ENCODE peak calls at places on chromosomes 3 and 15, in five cellular contexts. One of them, this sample, is unnamed.

GRCh38 chr3:72961766-72962165 is 34.8 kb upstream of the PPP4R2 start:
- DNase-seq in HT-29: no peak
- DNase-seq in HEK293T: no peak
- DNase-seq in NB4: no peak
- DNase-seq in ovary: no peak
- DNase-seq in this sample: no peak

GRCh38 chr3:85162905-85163304 is 204.1 kb downstream of the CADM2 start:
- DNase-seq in HT-29: no peak
- DNase-seq in ovary: no peak
- DNase-seq in HEK293T: no peak
- DNase-seq in NB4: no peak
- DNase-seq in this sample: no peak

GRCh38 chr3:23330568-23330967 is 127.4 kb downstream of the UBE2E2 start:
- DNase-seq in HEK293T: no peak
- DNase-seq in NB4: no peak
- DNase-seq in HT-29: no peak
- DNase-seq in ovary: no peak
- DNase-seq in this sample: no peak

GRCh38 chr15:90422043-90422442 is 34.0 kb downstream of the IQGAP1 start:
- DNase-seq in HT-29: no peak
- DNase-seq in ovary: no peak
- DNase-seq in NB4: no peak
- DNase-seq in HEK293T: no peak
- DNase-seq in this sample: no peak

GRCh38 chr3:25911525-25912295 is 121.8 kb downstream of the OXSM start:
- DNase-seq in NB4: peak
- DNase-seq in HEK293T: no peak
- DNase-seq in ovary: no peak
- DNase-seq in HT-29: no peak
- DNase-seq in this sample: no peak

GRCh38 chr15:91894606-91895005 is 41.1 kb downstream of the SLCO3A1 start:
- DNase-seq in NB4: no peak
- DNase-seq in HEK293T: no peak
- DNase-seq in HT-29: no peak
- DNase-seq in ovary: no peak
- DNase-seq in this sample: no peak

GRCh38 chr15:35912196-35912595 is 366.2 kb upstream of the DPH6 start:
- DNase-seq in ovary: no peak
- DNase-seq in NB4: no peak
- DNase-seq in HEK293T: no peak
- DNase-seq in HT-29: no peak
- DNase-seq in this sample: no peak

GRCh38 chr3:160474416-160474838 is 24.8 kb upstream of the TRIM59 start:
- DNase-seq in HT-29: no peak
- DNase-seq in HEK293T: no peak
- DNase-seq in NB4: no peak
- DNase-seq in ovary: no peak
- DNase-seq in this sample: no peak

GRCh38 chr3:155646554-155647189 is 98.2 kb downstream of the PLCH1 start:
- DNase-seq in HT-29: no peak
- DNase-seq in HEK293T: no peak
- DNase-seq in NB4: no peak
- DNase-seq in ovary: no peak
- DNase-seq in this sample: no peak

GRCh38 chr3:129663045-129663446 is 56.6 kb upstream of the PLXND1 start:
- DNase-seq in HT-29: peak
- DNase-seq in ovary: no peak
- DNase-seq in HEK293T: no peak
- DNase-seq in NB4: no peak
- DNase-seq in this sample: no peak

GRCh38 chr3:120410541-120410940 is 40.3 kb downstream of the FSTL1 start:
- DNase-seq in NB4: no peak
- DNase-seq in HEK293T: no peak
- DNase-seq in HT-29: no peak
- DNase-seq in ovary: no peak
- DNase-seq in this sample: no peak

GRCh38 chr15:41790756-41791546 is 16.7 kb downstream of the MAPKBP1 start:
- DNase-seq in HT-29: peak
- DNase-seq in HEK293T: no peak
- DNase-seq in ovary: no peak
- DNase-seq in NB4: peak
- DNase-seq in this sample: no peak

GRCh38 chr3:67453628-67454027 is 200.8 kb downstream of the SUCLG2 start:
- DNase-seq in HT-29: no peak
- DNase-seq in NB4: no peak
- DNase-seq in ovary: no peak
- DNase-seq in HEK293T: no peak
- DNase-seq in this sample: no peak

GRCh38 chr3:182726258-182727142 is 66.8 kb upstream of the ATP11B start:
- DNase-seq in NB4: no peak
- DNase-seq in HT-29: no peak
- DNase-seq in ovary: no peak
- DNase-seq in HEK293T: no peak
- DNase-seq in this sample: no peak

GRCh38 chr15:62928996-62929350 is 113.6 kb upstream of the TPM1 start:
- DNase-seq in HT-29: no peak
- DNase-seq in ovary: no peak
- DNase-seq in HEK293T: no peak
- DNase-seq in NB4: no peak
- DNase-seq in this sample: no peak

GRCh38 chr3:187968883-187969580 is 184.9 kb upstream of the LPP start:
- DNase-seq in HT-29: peak
- DNase-seq in HEK293T: no peak
- DNase-seq in NB4: peak
- DNase-seq in ovary: no peak
- DNase-seq in this sample: no peak

GRCh38 chr3:24363242-24363641 is 131.4 kb downstream of the THRB start:
- DNase-seq in ovary: no peak
- DNase-seq in HT-29: peak
- DNase-seq in NB4: peak
- DNase-seq in HEK293T: no peak
- DNase-seq in this sample: no peak

GRCh38 chr15:71518661-71519060 is 291.7 kb upstream of the NR2E3 start:
- DNase-seq in HT-29: no peak
- DNase-seq in ovary: no peak
- DNase-seq in HEK293T: no peak
- DNase-seq in NB4: no peak
- DNase-seq in this sample: no peak

GRCh38 chr3:10157015-10157414 is 7.7 kb upstream of the IRAK2 start:
- DNase-seq in NB4: no peak
- DNase-seq in ovary: no peak
- DNase-seq in HT-29: no peak
- DNase-seq in HEK293T: no peak
- DNase-seq in this sample: no peak

GRCh38 chr15:55868707-55869106 is 124.7 kb downstream of the NEDD4 start:
- DNase-seq in HT-29: no peak
- DNase-seq in ovary: no peak
- DNase-seq in NB4: no peak
- DNase-seq in HEK293T: no peak
- DNase-seq in this sample: no peak

GRCh38 chr3:51538115-51538458 is 432 bp upstream of the RAD54L2 start:
- DNase-seq in NB4: peak
- DNase-seq in ovary: no peak
- DNase-seq in HEK293T: peak
- DNase-seq in HT-29: no peak
- DNase-seq in this sample: no peak

GRCh38 chr3:120081719-120082118 is 12.5 kb downstream of the GSK3B start:
- DNase-seq in HEK293T: no peak
- DNase-seq in ovary: no peak
- DNase-seq in NB4: no peak
- DNase-seq in HT-29: no peak
- DNase-seq in this sample: no peak

GRCh38 chr3:194561306-194561974 is 71.8 kb downstream of the TMEM44 start:
- DNase-seq in NB4: no peak
- DNase-seq in ovary: no peak
- DNase-seq in HEK293T: no peak
- DNase-seq in HT-29: peak
- DNase-seq in this sample: no peak

GRCh38 chr15:25182098-25182478 is 227.3 kb downstream of the SNRPN start:
- DNase-seq in HT-29: no peak
- DNase-seq in NB4: no peak
- DNase-seq in ovary: no peak
- DNase-seq in HEK293T: no peak
- DNase-seq in this sample: no peak

GRCh38 chr15:90751300-90751825 is 34.2 kb downstream of the BLM start:
- DNase-seq in HEK293T: no peak
- DNase-seq in HT-29: no peak
- DNase-seq in ovary: no peak
- DNase-seq in NB4: no peak
- DNase-seq in this sample: no peak

GRCh38 chr3:156483961-156484787 is 70.7 kb downstream of the SSR3 start:
- DNase-seq in ovary: no peak
- DNase-seq in NB4: peak
- DNase-seq in HEK293T: no peak
- DNase-seq in HT-29: peak
- DNase-seq in this sample: peak

GRCh38 chr3:170421147-170421641 is 2.5 kb downstream of the CLDN11 start:
- DNase-seq in HEK293T: no peak
- DNase-seq in ovary: peak
- DNase-seq in NB4: no peak
- DNase-seq in HT-29: no peak
- DNase-seq in this sample: no peak

GRCh38 chr3:134018850-134019249 is 10.9 kb downstream of the SLCO2A1 start:
- DNase-seq in HEK293T: no peak
- DNase-seq in HT-29: no peak
- DNase-seq in ovary: no peak
- DNase-seq in NB4: no peak
- DNase-seq in this sample: no peak

GRCh38 chr15:101610628-101611000 is 41.6 kb downstream of the TM2D3 start:
- DNase-seq in NB4: no peak
- DNase-seq in HEK293T: no peak
- DNase-seq in ovary: no peak
- DNase-seq in HT-29: no peak
- DNase-seq in this sample: no peak

GRCh38 chr3:113794526-113794925 is 44.1 kb upstream of the GRAMD1C start:
- DNase-seq in NB4: peak
- DNase-seq in ovary: no peak
- DNase-seq in HEK293T: no peak
- DNase-seq in HT-29: no peak
- DNase-seq in this sample: no peak

GRCh38 chr3:154122096-154122911 is 1.1 kb downstream of the ARHGEF26 start:
- DNase-seq in ovary: peak
- DNase-seq in HEK293T: peak
- DNase-seq in NB4: no peak
- DNase-seq in HT-29: no peak
- DNase-seq in this sample: no peak

GRCh38 chr3:5187920-5188418 is 462 bp downstream of the EDEM1 start:
- DNase-seq in HEK293T: peak
- DNase-seq in HT-29: peak
- DNase-seq in NB4: peak
- DNase-seq in ovary: peak
- DNase-seq in this sample: peak

GRCh38 chr3:65963787-65964707 is 74.7 kb downstream of the MAGI1 start:
- DNase-seq in HT-29: peak
- DNase-seq in ovary: no peak
- DNase-seq in NB4: peak
- DNase-seq in HEK293T: no peak
- DNase-seq in this sample: no peak

GRCh38 chr3:28286595-28286994 is 45.2 kb downstream of the CMC1 start:
- DNase-seq in HT-29: peak
- DNase-seq in HEK293T: peak
- DNase-seq in NB4: peak
- DNase-seq in ovary: no peak
- DNase-seq in this sample: no peak

GRCh38 chr3:65412591-65412990 is 626.1 kb downstream of the MAGI1 start:
- DNase-seq in NB4: no peak
- DNase-seq in ovary: no peak
- DNase-seq in HT-29: peak
- DNase-seq in HEK293T: peak
- DNase-seq in this sample: no peak

This sample was measured in effector CD4-positive, alpha-beta T cell.